ENCODE peak calls at places on chromosomes 16 and 17, in six cellular contexts. One of them, this sample, is unnamed.

GRCh38 chr17:20721151-20721550 is 141.6 kb downstream of the CDRT15L2 start:
- DNase-seq in mammary epithelial cell: peak; percentile 37
- DNase-seq in psoas muscle: no peak
- DNase-seq in IMR-90: no peak
- DNase-seq in upper lobe of right lung: no peak
- DNase-seq in uterus: no peak
- DNase-seq in this sample: no peak

GRCh38 chr16:47966325-47966724 is 189.5 kb downstream of the ABCC12 start:
- DNase-seq in mammary epithelial cell: peak; percentile 75
- DNase-seq in psoas muscle: no peak
- DNase-seq in IMR-90: no peak
- DNase-seq in upper lobe of right lung: no peak
- DNase-seq in uterus: no peak
- DNase-seq in this sample: no peak

GRCh38 chr16:64152010-64152767 is 969.7 kb downstream of the CDH11 start:
- DNase-seq in mammary epithelial cell: no peak
- DNase-seq in psoas muscle: no peak
- DNase-seq in IMR-90: no peak
- DNase-seq in upper lobe of right lung: no peak
- DNase-seq in uterus: no peak
- DNase-seq in this sample: no peak

GRCh38 chr17:75624021-75624420 is 9.2 kb upstream of the SMIM5 start:
- DNase-seq in mammary epithelial cell: no peak
- DNase-seq in psoas muscle: no peak
- DNase-seq in IMR-90: no peak
- DNase-seq in upper lobe of right lung: no peak
- DNase-seq in uterus: no peak
- DNase-seq in this sample: no peak

GRCh38 chr16:19502395-19503131 is 19.3 kb downstream of the GDE1 start:
- DNase-seq in mammary epithelial cell: peak; percentile 51
- DNase-seq in psoas muscle: peak; percentile 54
- DNase-seq in IMR-90: peak; percentile 73
- DNase-seq in upper lobe of right lung: no peak
- DNase-seq in uterus: peak; percentile 60
- DNase-seq in this sample: peak; percentile 77

GRCh38 chr16:83533193-83533592 is 274.6 kb upstream of the HSBP1 start:
- DNase-seq in mammary epithelial cell: peak; percentile 91
- DNase-seq in psoas muscle: no peak
- DNase-seq in IMR-90: peak; percentile 78
- DNase-seq in upper lobe of right lung: no peak
- DNase-seq in uterus: no peak
- DNase-seq in this sample: no peak

GRCh38 chr17:57554826-57555635 is 190.1 kb downstream of the CCDC182 start:
- DNase-seq in mammary epithelial cell: no peak
- DNase-seq in psoas muscle: no peak
- DNase-seq in IMR-90: no peak
- DNase-seq in upper lobe of right lung: no peak
- DNase-seq in uterus: no peak
- DNase-seq in this sample: no peak

GRCh38 chr16:7148606-7149005 is 184.0 kb upstream of the RBFOX1 start:
- DNase-seq in mammary epithelial cell: no peak
- DNase-seq in psoas muscle: no peak
- DNase-seq in IMR-90: no peak
- DNase-seq in upper lobe of right lung: no peak
- DNase-seq in uterus: no peak
- DNase-seq in this sample: no peak

GRCh38 chr17:58786586-58787295 is 31.1 kb downstream of the PPM1E start:
- DNase-seq in mammary epithelial cell: peak; percentile 34
- DNase-seq in psoas muscle: no peak
- DNase-seq in IMR-90: peak; percentile 87
- DNase-seq in upper lobe of right lung: no peak
- DNase-seq in uterus: no peak
- DNase-seq in this sample: no peak

GRCh38 chr17:41799366-41799765 is 12.4 kb downstream of the P3H4 start:
- DNase-seq in mammary epithelial cell: peak; percentile 79
- DNase-seq in psoas muscle: no peak
- DNase-seq in IMR-90: no peak
- DNase-seq in upper lobe of right lung: no peak
- DNase-seq in uterus: no peak
- DNase-seq in this sample: no peak

GRCh38 chr16:81896902-81897301 is 114.4 kb downstream of the SDR42E1 start:
- DNase-seq in mammary epithelial cell: no peak
- DNase-seq in psoas muscle: no peak
- DNase-seq in IMR-90: no peak
- DNase-seq in upper lobe of right lung: no peak
- DNase-seq in uterus: no peak
- DNase-seq in this sample: no peak

GRCh38 chr17:2178798-2179505 is 124.0 kb downstream of the HIC1 start:
- DNase-seq in mammary epithelial cell: no peak
- DNase-seq in psoas muscle: peak; percentile 22
- DNase-seq in IMR-90: no peak
- DNase-seq in upper lobe of right lung: no peak
- DNase-seq in uterus: no peak
- DNase-seq in this sample: no peak

GRCh38 chr17:20908373-20909273 is 134.2 kb downstream of the USP22 start:
- DNase-seq in mammary epithelial cell: peak; percentile 70
- DNase-seq in psoas muscle: peak; percentile 91
- DNase-seq in IMR-90: peak; percentile 53
- DNase-seq in upper lobe of right lung: peak; percentile 95
- DNase-seq in uterus: peak; percentile 85
- DNase-seq in this sample: peak; percentile 89

GRCh38 chr17:51120357-51120738 is 320 bp downstream of the SPAG9 start:
- DNase-seq in mammary epithelial cell: no peak
- DNase-seq in psoas muscle: no peak
- DNase-seq in IMR-90: peak; percentile 14
- DNase-seq in upper lobe of right lung: no peak
- DNase-seq in uterus: no peak
- DNase-seq in this sample: peak; percentile 68

GRCh38 chr16:89764711-89765201 is 43.4 kb downstream of the ZNF276 start:
- DNase-seq in mammary epithelial cell: no peak
- DNase-seq in psoas muscle: no peak
- DNase-seq in IMR-90: no peak
- DNase-seq in upper lobe of right lung: peak; percentile 75
- DNase-seq in uterus: no peak
- DNase-seq in this sample: no peak

GRCh38 chr17:74394977-74395376 is 27.7 kb downstream of the GPR142 start:
- DNase-seq in mammary epithelial cell: no peak
- DNase-seq in psoas muscle: peak; percentile 56
- DNase-seq in IMR-90: no peak
- DNase-seq in upper lobe of right lung: no peak
- DNase-seq in uterus: no peak
- DNase-seq in this sample: no peak

GRCh38 chr17:61314368-61315078 is 85.1 kb upstream of the TBX2 start:
- DNase-seq in mammary epithelial cell: peak; percentile 77
- DNase-seq in psoas muscle: peak; percentile 25
- DNase-seq in IMR-90: peak; percentile 60
- DNase-seq in upper lobe of right lung: no peak
- DNase-seq in uterus: peak; percentile 69
- DNase-seq in this sample: peak; percentile 43

GRCh38 chr16:70670175-70670574 is 15.7 kb downstream of the MTSS2 start:
- DNase-seq in mammary epithelial cell: no peak
- DNase-seq in psoas muscle: no peak
- DNase-seq in IMR-90: no peak
- DNase-seq in upper lobe of right lung: no peak
- DNase-seq in uterus: no peak
- DNase-seq in this sample: no peak

GRCh38 chr16:83215417-83216001 is 588.7 kb downstream of the CDH13 start:
- DNase-seq in mammary epithelial cell: peak; percentile 24
- DNase-seq in psoas muscle: no peak
- DNase-seq in IMR-90: peak; percentile 44
- DNase-seq in upper lobe of right lung: no peak
- DNase-seq in uterus: no peak
- DNase-seq in this sample: peak; percentile 34

GRCh38 chr16:12881771-12882170 is 19.6 kb upstream of the SHISA9 start:
- DNase-seq in mammary epithelial cell: no peak
- DNase-seq in psoas muscle: no peak
- DNase-seq in IMR-90: no peak
- DNase-seq in upper lobe of right lung: no peak
- DNase-seq in uterus: no peak
- DNase-seq in this sample: no peak

GRCh38 chr17:29620779-29621500 is 1.8 kb downstream of the CORO6 start:
- DNase-seq in mammary epithelial cell: no peak
- DNase-seq in psoas muscle: no peak
- DNase-seq in IMR-90: no peak
- DNase-seq in upper lobe of right lung: no peak
- DNase-seq in uterus: no peak
- DNase-seq in this sample: no peak

DNA sequence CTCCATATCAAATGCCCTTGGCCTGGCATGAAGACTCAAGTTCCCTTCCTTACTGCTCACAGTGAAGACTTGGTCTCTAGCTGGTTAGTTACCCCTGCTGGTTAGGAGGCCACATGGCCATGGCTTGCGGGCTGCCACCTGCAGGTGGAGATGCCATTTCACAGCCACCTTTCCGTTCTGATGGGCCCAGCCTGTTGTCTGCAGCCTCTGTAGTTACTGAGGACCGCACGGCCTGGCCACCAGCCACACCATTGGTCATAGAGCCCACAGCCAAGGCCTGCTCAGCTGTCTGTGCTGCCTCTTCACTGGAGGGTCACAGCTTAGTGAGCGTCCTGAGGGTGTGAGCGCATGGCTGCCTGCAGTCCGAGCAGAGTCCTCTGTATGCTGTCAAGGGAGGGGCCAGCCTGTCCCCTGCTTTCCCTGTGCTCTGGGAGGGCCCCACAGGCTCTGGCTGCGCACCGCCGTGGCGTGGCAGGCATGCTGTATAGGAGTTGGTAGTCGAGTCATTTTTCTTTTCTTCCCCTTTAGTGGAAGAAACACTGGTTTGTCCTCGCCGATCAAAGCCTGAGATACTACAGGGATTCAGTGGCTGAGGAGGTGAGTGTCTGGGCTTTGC is 59.2 kb downstream of the PLD6 start:
- DNase-seq in mammary epithelial cell: no peak
- DNase-seq in psoas muscle: peak; percentile 53
- DNase-seq in IMR-90: no peak
- DNase-seq in upper lobe of right lung: no peak
- DNase-seq in uterus: no peak
- DNase-seq in this sample: no peak
- TF ChIP-seq CTCF in mammary epithelial cell: peak; percentile 29
- TF ChIP-seq CTCF in psoas muscle: peak; percentile 38
- TF ChIP-seq CTCF in IMR-90: peak; percentile 9
- TF ChIP-seq CTCF in upper lobe of right lung: peak; percentile 17
- TF ChIP-seq CTCF in uterus: no peak
- TF ChIP-seq CTCF in this sample: no peak

DNA sequence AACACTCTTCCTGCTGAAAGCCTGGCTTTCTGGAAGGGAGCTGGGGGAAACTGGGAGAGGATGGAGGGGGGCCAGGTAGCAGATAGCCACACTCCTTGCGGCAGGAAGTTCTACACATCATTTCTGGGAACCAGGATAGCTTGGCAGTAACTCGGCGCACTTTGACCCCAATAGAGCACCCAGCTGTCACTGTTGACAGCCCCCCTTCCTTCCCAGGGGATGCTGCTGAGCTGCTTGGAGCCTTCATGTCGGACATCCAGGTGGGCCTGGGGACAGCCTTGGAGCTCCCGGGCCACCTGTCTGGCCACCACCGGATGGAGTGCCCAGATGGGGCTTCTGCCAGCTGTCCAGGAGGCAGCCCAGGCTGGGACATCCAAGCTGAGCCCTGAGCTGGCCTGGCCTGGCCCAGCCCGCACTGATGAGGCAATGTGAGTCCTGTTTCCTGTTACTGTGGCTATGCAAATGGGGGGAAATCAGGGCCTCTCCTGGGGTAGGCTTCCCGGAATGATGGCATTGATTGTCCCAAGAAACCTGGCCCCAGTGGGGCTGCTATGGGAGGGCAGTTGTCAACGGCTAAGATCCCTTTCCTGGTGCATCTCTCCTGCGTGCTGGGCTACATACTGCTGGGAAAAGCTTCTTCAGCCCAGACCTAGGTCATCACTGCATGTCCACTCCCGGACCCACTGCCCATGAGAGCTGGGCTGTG is 50.1 kb downstream of the SOCS1 start:
- DNase-seq in mammary epithelial cell: no peak
- DNase-seq in psoas muscle: no peak
- DNase-seq in IMR-90: peak; percentile 42
- DNase-seq in upper lobe of right lung: no peak
- DNase-seq in uterus: no peak
- DNase-seq in this sample: peak; percentile 80
- H3K27ac ChIP-seq in mammary epithelial cell: no peak overlapping the region
- H3K27ac ChIP-seq in psoas muscle: no peak overlapping the region
- H3K27ac ChIP-seq in IMR-90: no peak overlapping the region
- H3K27ac ChIP-seq in upper lobe of right lung: no peak overlapping the region
- H3K27ac ChIP-seq in uterus: no peak overlapping the region
- H3K27ac ChIP-seq in this sample: no peak overlapping the region

GRCh38 chr17:49841548-49841947 is 6.3 kb downstream of the TAC4 start:
- DNase-seq in mammary epithelial cell: no peak
- DNase-seq in psoas muscle: no peak
- DNase-seq in IMR-90: no peak
- DNase-seq in upper lobe of right lung: peak; percentile 10
- DNase-seq in uterus: no peak
- DNase-seq in this sample: no peak
- TF ChIP-seq CTCF in mammary epithelial cell: peak; percentile 9
- TF ChIP-seq CTCF in psoas muscle: no peak
- TF ChIP-seq CTCF in IMR-90: no peak
- TF ChIP-seq CTCF in upper lobe of right lung: no peak
- TF ChIP-seq CTCF in uterus: no peak
- TF ChIP-seq CTCF in this sample: peak; percentile 19

GRCh38 chr17:1108810-1109605 is 70.8 kb downstream of the ABR start:
- DNase-seq in mammary epithelial cell: peak; percentile 62
- DNase-seq in psoas muscle: peak; percentile 68
- DNase-seq in IMR-90: peak; percentile 44
- DNase-seq in upper lobe of right lung: peak; percentile 87
- DNase-seq in uterus: no peak
- DNase-seq in this sample: peak; percentile 75
- H3K27ac ChIP-seq in mammary epithelial cell: peak overlapping the region; percentile 54
- H3K27ac ChIP-seq in psoas muscle: peak overlapping the region; percentile 70
- H3K27ac ChIP-seq in IMR-90: peak overlapping the region; percentile 91
- H3K27ac ChIP-seq in upper lobe of right lung: peak overlapping the region; percentile 91
- H3K27ac ChIP-seq in uterus: peak overlapping the region; percentile 90
- H3K27ac ChIP-seq in this sample: peak overlapping the region; percentile 19

GRCh38 chr17:34423978-34424813 is 61.2 kb upstream of the CCL1 start:
- DNase-seq in mammary epithelial cell: no peak
- DNase-seq in psoas muscle: no peak
- DNase-seq in IMR-90: no peak
- DNase-seq in upper lobe of right lung: no peak
- DNase-seq in uterus: no peak
- DNase-seq in this sample: no peak
- TF ChIP-seq CTCF in mammary epithelial cell: no peak
- TF ChIP-seq CTCF in psoas muscle: no peak
- TF ChIP-seq CTCF in IMR-90: no peak
- TF ChIP-seq CTCF in upper lobe of right lung: no peak
- TF ChIP-seq CTCF in uterus: no peak
- TF ChIP-seq CTCF in this sample: no peak

GRCh38 chr17:66687570-66688284 is 147.2 kb upstream of the CACNG5 start:
- DNase-seq in mammary epithelial cell: no peak
- DNase-seq in psoas muscle: no peak
- DNase-seq in IMR-90: no peak
- DNase-seq in upper lobe of right lung: no peak
- DNase-seq in uterus: no peak
- DNase-seq in this sample: no peak
- H3K27ac ChIP-seq in mammary epithelial cell: no peak overlapping the region
- H3K27ac ChIP-seq in psoas muscle: no peak overlapping the region
- H3K27ac ChIP-seq in IMR-90: no peak overlapping the region
- H3K27ac ChIP-seq in upper lobe of right lung: no peak overlapping the region
- H3K27ac ChIP-seq in uterus: no peak overlapping the region
- H3K27ac ChIP-seq in this sample: no peak overlapping the region